ENCODE peak calls at places on chromosomes 11 and 22, in seven cellular contexts. H is mucosa of descending colon; L is transverse colon; X is BJ; I is CD4-positive, alpha-beta T cell; Q is IMR-90; P is fibroblast of mammary gland. U is an unnamed sample.
A peak's percentile ranks its signal among the peaks of the same experiment; 100 is the strongest.

GRCh38 chr11:103994111-103994510 is 42.3 kb upstream of the DDI1 start:
- DNase-seq in H (no peak), L (no peak), X (no peak), I (no peak), Q (no peak), P (peak; percentile 61), U (no peak)

GRCh38 chr11:67384851-67385366 is 6.9 kb upstream of the RAD9A start:
- DNase-seq in H (no peak), L (no peak), X (no peak), I (no peak), Q (peak; percentile 64), P (peak; percentile 54), U (no peak)

GRCh38 chr11:114066046-114066648 is 6.6 kb downstream of the ZBTB16 start:
- DNase-seq in H (no peak), L (no peak), X (no peak), I (no peak), Q (no peak), P (no peak), U (peak; percentile 60)

GRCh38 chr11:26891501-26891900 is 102.4 kb upstream of the FIBIN start:
- DNase-seq in H (no peak), L (no peak), X (no peak), I (no peak), Q (no peak), P (no peak), U (no peak)

GRCh38 chr11:90288207-90288821 is 65.5 kb upstream of the CHORDC1 start:
- DNase-seq in H (no peak), L (no peak), X (no peak), I (no peak), Q (peak; percentile 3), P (peak; percentile 14), U (no peak)

GRCh38 chr11:80297808-80298460 is 857.1 kb upstream of the TENM4 start:
- DNase-seq in H (no peak), L (no peak), X (no peak), I (no peak), Q (peak; percentile 82), P (peak; percentile 25), U (no peak)

GRCh38 chr11:129536338-129536737 is 160.7 kb downstream of the BARX2 start:
- DNase-seq in H (no peak), L (no peak), X (no peak), I (no peak), Q (no peak), P (no peak), U (no peak)

GRCh38 chr11:45455536-45455935 is 169.4 kb upstream of the SYT13 start:
- DNase-seq in H (no peak), L (no peak), X (no peak), I (no peak), Q (no peak), P (peak; percentile 56), U (no peak)

GRCh38 chr11:101321222-101321621 is 191.6 kb upstream of the PGR start:
- DNase-seq in H (no peak), L (no peak), X (no peak), I (no peak), Q (no peak), P (no peak), U (no peak)

GRCh38 chr11:80436547-80436946 is 995.7 kb upstream of the TENM4 start:
- DNase-seq in H (no peak), L (no peak), X (no peak), I (no peak), Q (no peak), P (no peak), U (no peak)

GRCh38 chr11:30377347-30377746 is 54.4 kb downstream of the ARL14EP start:
- DNase-seq in H (no peak), L (no peak), X (no peak), I (no peak), Q (no peak), P (no peak), U (no peak)

GRCh38 chr11:46888636-46889035 is 29.7 kb downstream of the LRP4 start:
- DNase-seq in H (no peak), L (no peak), X (no peak), I (no peak), Q (no peak), P (no peak), U (no peak)

GRCh38 chr22:47437636-47438035 is 675.2 kb downstream of the TBC1D22A start:
- DNase-seq in H (no peak), L (no peak), X (no peak), I (no peak), Q (no peak), P (no peak), U (no peak)

GRCh38 chr11:118911880-118912741 is 13.6 kb downstream of the BCL9L start:
- DNase-seq in H (peak; percentile 90), L (peak; percentile 85), X (peak; percentile 66), I (peak; percentile 78), Q (peak; percentile 93), P (peak; percentile 88), U (peak; percentile 66)

GRCh38 chr11:34238966-34239365 is 118.8 kb downstream of the ABTB2 start:
- DNase-seq in H (no peak), L (no peak), X (no peak), I (no peak), Q (no peak), P (no peak), U (no peak)

GRCh38 chr11:103552086-103552485 is 442.9 kb downstream of the DYNC2H1 start:
- DNase-seq in H (no peak), L (no peak), X (no peak), I (no peak), Q (no peak), P (no peak), U (no peak)

GRCh38 chr22:39664485-39665200 is 94.1 kb downstream of the CACNA1I start:
- DNase-seq in H (no peak), L (peak; percentile 24), X (no peak), I (peak; percentile 53), Q (no peak), P (no peak), U (no peak)

GRCh38 chr22:26169312-26170111 is at the start of gene SEZ6L:
- DNase-seq in H (no peak), L (no peak), X (no peak), I (no peak), Q (no peak), P (no peak), U (no peak)

GRCh38 chr11:87180743-87181142 is 143.0 kb downstream of the TMEM135 start:
- DNase-seq in H (no peak), L (no peak), X (peak; percentile 29), I (no peak), Q (peak; percentile 65), P (peak; percentile 65), U (no peak)

GRCh38 chr11:12675951-12676711 is 1.9 kb downstream of the TEAD1 start:
- DNase-seq in H (no peak), L (no peak), X (no peak), I (no peak), Q (peak; percentile 63), P (peak; percentile 58), U (no peak)

GRCh38 chr22:35739642-35740041 is 22.0 kb downstream of the APOL5 start:
- DNase-seq in H (no peak), L (no peak), X (no peak), I (peak; percentile 3), Q (no peak), P (peak; percentile 28), U (no peak)
- TF ChIP-seq CTCF in H (no peak), L (no peak), X (peak; percentile 21), I (peak; percentile 9), Q (peak; percentile 20), P (peak; percentile 32), U (no peak)

DNA sequence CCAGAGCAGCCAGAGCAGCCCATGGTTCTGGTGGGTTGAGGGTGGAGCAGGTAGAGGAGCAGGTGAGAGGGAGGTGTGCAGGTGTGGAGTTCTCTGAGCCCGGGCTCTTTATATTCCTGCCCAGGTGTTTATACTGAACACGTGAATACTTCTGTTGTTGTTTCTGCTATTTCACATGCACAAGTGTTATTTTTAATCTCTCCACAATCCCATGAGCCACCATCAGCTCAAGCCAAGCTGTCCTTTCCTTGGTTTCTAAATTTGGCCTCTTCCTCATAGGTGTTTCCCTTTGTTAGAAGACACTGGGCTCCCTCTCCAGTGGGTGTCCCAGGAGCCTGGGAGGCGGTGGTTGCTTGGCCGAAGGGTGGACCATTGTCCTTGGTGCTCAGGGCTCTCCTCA is at the start of gene KRTAP5-3:
- DNase-seq in H (no peak), L (no peak), X (no peak), I (no peak), Q (no peak), P (no peak), U (no peak)
- TF ChIP-seq CTCF in H (no peak), L (no peak), X (no peak), I (no peak), Q (no peak), P (no peak), U (no peak)

DNA sequence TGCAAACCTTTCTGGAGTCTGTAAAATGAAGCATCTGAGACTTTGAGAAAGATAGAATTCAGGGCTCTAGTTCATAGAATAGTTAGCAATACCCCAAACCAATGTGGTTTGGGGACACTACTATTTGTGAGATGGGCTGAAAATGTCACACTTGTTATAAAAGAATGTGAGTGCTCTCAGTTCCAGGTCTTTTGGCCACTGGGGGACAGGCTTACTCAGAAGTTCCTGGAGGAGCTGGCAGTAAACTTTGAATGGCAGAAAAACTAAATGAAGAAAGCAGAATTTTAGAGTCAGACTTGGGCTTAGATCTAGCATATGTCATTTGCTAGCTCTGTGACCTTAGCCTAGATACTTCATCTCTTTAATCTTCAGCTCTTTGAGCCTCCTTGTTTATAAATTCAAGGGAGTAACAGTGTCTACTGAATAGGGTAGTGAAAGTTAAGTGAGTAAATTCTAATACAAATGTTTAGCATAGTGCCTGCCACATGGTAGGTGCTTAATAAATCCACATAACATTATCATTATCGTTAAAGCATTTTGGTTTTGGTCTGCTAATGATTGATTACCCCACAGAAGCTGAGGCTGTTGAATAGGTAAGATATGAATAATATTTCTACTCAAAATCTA is 3.7 kb downstream of the LYVE1 start:
- DNase-seq in H (no peak), L (no peak), X (no peak), I (no peak), Q (no peak), P (peak; percentile 23), U (no peak)
- TF ChIP-seq CTCF in H (no peak), L (no peak), X (peak; percentile 47), I (no peak), Q (peak; percentile 49), P (peak; percentile 31), U (no peak)

GRCh38 chr11:60390389-60390788 is 5.9 kb upstream of the MS4A14 start:
- DNase-seq in H (no peak), L (no peak), X (no peak), I (no peak), Q (no peak), P (no peak), U (no peak)

GRCh38 chr11:60394666-60395343 is 1.5 kb upstream of the MS4A14 start:
- DNase-seq in H (no peak), L (no peak), X (no peak), I (no peak), Q (no peak), P (no peak), U (no peak)

DNA sequence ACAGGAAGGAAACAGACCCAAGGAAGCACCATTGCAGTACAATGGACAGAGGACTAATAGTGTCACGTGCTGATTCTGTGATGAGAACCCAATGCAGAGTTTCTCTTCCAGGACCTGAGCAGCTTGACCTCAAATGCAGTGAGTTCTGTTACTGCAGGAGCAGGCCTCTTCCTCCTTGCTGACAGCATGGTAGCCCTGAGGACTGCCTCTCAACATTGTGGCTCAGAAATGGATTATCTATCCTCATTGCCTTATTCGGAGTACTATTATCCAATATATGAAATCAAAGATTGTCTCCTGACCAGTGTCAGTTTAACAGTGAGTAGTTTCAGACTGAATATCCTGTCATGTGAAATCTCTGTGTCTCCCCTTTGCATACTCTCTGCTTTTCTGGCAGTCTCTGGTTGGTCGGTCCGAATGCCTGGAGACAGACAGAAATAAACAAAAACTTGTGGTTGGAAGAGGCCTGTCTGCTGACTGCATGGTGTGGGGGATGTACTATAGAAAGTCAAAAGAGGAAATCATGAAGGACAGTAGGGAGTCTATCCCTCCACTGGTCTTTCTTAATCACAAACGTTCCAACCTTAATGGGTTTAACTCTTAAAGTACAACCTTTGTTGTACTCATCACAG is 6.9 kb upstream of the MS4A14 start:
- DNase-seq in H (no peak), L (no peak), X (no peak), I (no peak), Q (no peak), P (no peak), U (no peak)
- TF ChIP-seq CTCF in H (no peak), L (no peak), X (no peak), I (no peak), Q (no peak), P (no peak), U (no peak)